ENCODE peak calls at places on chromosomes 11 and 22, in four cellular contexts. X is mesendoderm, N is H1, V is IMR-90. A is an unnamed sample.

GRCh38 chr11:107705027-107705426 is 6.8 kb downstream of the SLN start:
- DNase-seq in X (no peak), N (no peak), V (peak; percentile 92), A (no peak)

GRCh38 chr11:75949023-75949672 is 134.1 kb downstream of the UVRAG start:
- DNase-seq in X (no peak), N (no peak), V (peak; percentile 17), A (no peak)

GRCh38 chr11:80285076-80285790 is 844.4 kb upstream of the TENM4 start:
- DNase-seq in X (no peak), N (no peak), V (peak; percentile 47), A (no peak)

GRCh38 chr11:34632105-34632780 is 11.3 kb downstream of the EHF start:
- DNase-seq in X (peak; percentile 70), N (no peak), V (no peak), A (no peak)

GRCh38 chr11:27916541-27917100 is 191.3 kb downstream of the KIF18A start:
- DNase-seq in X (no peak), N (no peak), V (peak; percentile 23), A (no peak)

GRCh38 chr11:75279273-75279672 is 38.7 kb downstream of the TPBGL start:
- DNase-seq in X (peak; percentile 89), N (no peak), V (peak; percentile 35), A (peak; percentile 27)

GRCh38 chr11:46690702-46691101 is 9.7 kb downstream of the ARHGAP1 start:
- DNase-seq in X (no peak), N (no peak), V (no peak), A (no peak)

GRCh38 chr11:44351006-44351660 is 41.2 kb upstream of the ALX4 start:
- DNase-seq in X (no peak), N (no peak), V (no peak), A (no peak)

GRCh38 chr11:113550179-113550578 is 75.0 kb upstream of the DRD2 start:
- DNase-seq in X (no peak), N (peak; percentile 37), V (no peak), A (no peak)

GRCh38 chr11:65898656-65899355 is 1.4 kb downstream of the FOSL1 start:
- DNase-seq in X (no peak), N (no peak), V (no peak), A (no peak)

GRCh38 chr11:44779736-44780520 is 53.2 kb downstream of the TSPAN18 start:
- DNase-seq in X (no peak), N (no peak), V (no peak), A (peak; percentile 23)

DNA sequence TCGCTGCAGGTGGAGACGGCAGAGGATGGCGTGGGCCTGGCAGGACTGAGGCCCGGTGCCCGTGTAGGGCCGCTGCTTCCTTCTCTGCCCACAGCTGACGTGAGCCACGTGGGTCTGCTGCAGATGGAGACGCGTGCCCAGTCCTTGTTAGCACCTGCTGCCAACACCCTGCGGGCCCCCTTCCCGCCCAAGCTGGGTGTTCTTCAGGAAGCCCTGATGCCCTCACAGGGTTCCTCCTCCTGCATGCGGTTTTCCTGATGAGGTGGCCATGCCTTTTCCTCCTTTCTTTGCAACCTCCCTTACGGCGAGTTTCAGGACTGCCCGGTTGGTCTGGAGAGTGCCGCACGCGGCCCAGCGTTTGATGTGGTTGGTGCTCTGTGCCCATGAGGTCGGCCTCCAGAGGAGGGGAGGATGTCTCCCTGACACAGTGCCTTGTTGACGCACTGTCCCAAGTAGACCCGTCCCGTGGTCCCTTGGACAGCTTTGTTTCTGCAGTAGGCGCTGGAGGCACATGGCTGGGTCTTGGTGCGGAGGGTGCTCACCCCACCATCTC is 44.7 kb downstream of the AP2A2 start:
- DNase-seq in X (no peak), N (no peak), V (no peak), A (no peak)
- H3K56ac ChIP-seq in X (no peak overlapping the region), N (no peak overlapping the region), V (no peak overlapping the region), A (no peak overlapping the region)

GRCh38 chr11:7559404-7560283 is 45.8 kb downstream of the PPFIBP2 start:
- DNase-seq in X (no peak), N (no peak), V (no peak), A (no peak)
- H3K56ac ChIP-seq in X (no peak overlapping the region), N (peak overlapping the region; percentile 46), V (no peak overlapping the region), A (no peak overlapping the region)

GRCh38 chr11:43067681-43068080 is 244.1 kb upstream of the API5 start:
- DNase-seq in X (peak; percentile 34), N (no peak), V (no peak), A (no peak)

GRCh38 chr11:43071338-43071737 is 240.5 kb upstream of the API5 start:
- DNase-seq in X (peak; percentile 88), N (no peak), V (no peak), A (no peak)

GRCh38 chr11:43072096-43072495 is 239.7 kb upstream of the API5 start:
- DNase-seq in X (peak; percentile 90), N (no peak), V (no peak), A (peak; percentile 52)

GRCh38 chr11:43074810-43075209 is 237.0 kb upstream of the API5 start:
- DNase-seq in X (peak; percentile 43), N (no peak), V (no peak), A (no peak)

GRCh38 chr11:43072911-43073310 is 238.9 kb upstream of the API5 start:
- DNase-seq in X (peak; percentile 74), N (no peak), V (no peak), A (no peak)
- H3K56ac ChIP-seq in X (no peak overlapping the region), N (no peak overlapping the region), V (no peak overlapping the region), A (no peak overlapping the region)

GRCh38 chr22:46687045-46687444 is 51.0 kb downstream of the CERK start:
- DNase-seq in X (no peak), N (no peak), V (no peak), A (no peak)

GRCh38 chr22:46687460-46687859 is 50.6 kb downstream of the CERK start:
- DNase-seq in X (no peak), N (no peak), V (no peak), A (no peak)

GRCh38 chr22:46690146-46690545 is 47.9 kb downstream of the CERK start:
- DNase-seq in X (no peak), N (no peak), V (no peak), A (no peak)

GRCh38 chr22:46686221-46686872 is 51.7 kb downstream of the CERK start:
- DNase-seq in X (no peak), N (no peak), V (no peak), A (no peak)

DNA sequence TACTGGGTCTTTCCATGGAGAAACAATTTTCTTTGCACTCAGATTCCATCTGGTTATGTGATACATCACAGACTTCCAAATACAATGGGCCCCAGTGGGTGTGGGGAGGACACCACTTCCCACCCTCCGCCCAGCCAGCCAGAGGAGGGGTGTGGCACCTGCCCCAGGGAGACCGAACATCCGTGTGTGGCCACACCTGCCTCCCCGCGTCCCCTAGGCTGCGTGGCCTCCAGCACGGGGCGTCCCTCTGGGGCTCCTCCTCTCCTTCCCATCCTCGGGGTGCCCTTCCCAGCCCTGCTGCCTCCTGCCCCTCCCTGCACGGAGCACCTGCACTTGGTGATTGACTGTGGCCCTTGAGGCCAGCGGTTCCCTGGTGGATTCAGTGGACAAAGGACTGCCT is 49.1 kb downstream of the CERK start:
- DNase-seq in X (no peak), N (no peak), V (no peak), A (no peak)
- H3K56ac ChIP-seq in X (no peak overlapping the region), N (no peak overlapping the region), V (no peak overlapping the region), A (no peak overlapping the region)

GRCh38 chr22:48613566-48614200 is 1214.0 kb downstream of the BRD1 start:
- DNase-seq in X (no peak), N (no peak), V (no peak), A (no peak)

GRCh38 chr22:48615171-48616008 is 1212.3 kb downstream of the BRD1 start:
- DNase-seq in X (no peak), N (no peak), V (no peak), A (no peak)

GRCh38 chr22:48609279-48609865 is 1218.3 kb downstream of the BRD1 start:
- DNase-seq in X (no peak), N (no peak), V (no peak), A (no peak)

GRCh38 chr22:48607901-48608650 is 1219.6 kb downstream of the BRD1 start:
- DNase-seq in X (no peak), N (no peak), V (no peak), A (no peak)

GRCh38 chr22:48612077-48612995 is 1215.3 kb downstream of the BRD1 start:
- DNase-seq in X (no peak), N (no peak), V (no peak), A (no peak)
- H3K56ac ChIP-seq in X (no peak overlapping the region), N (no peak overlapping the region), V (no peak overlapping the region), A (no peak overlapping the region)

GRCh38 chr11:125253795-125254525 is 89.4 kb downstream of the PKNOX2 start:
- DNase-seq in X (no peak), N (no peak), V (no peak), A (no peak)

GRCh38 chr11:125257185-125257584 is 92.6 kb downstream of the PKNOX2 start:
- DNase-seq in X (peak; percentile 89), N (peak; percentile 59), V (no peak), A (peak; percentile 73)

GRCh38 chr11:125256471-125257010 is 92.0 kb downstream of the PKNOX2 start:
- DNase-seq in X (no peak), N (no peak), V (no peak), A (no peak)

GRCh38 chr11:125258626-125259025 is 94.1 kb downstream of the PKNOX2 start:
- DNase-seq in X (no peak), N (no peak), V (no peak), A (no peak)

GRCh38 chr11:125257751-125258150 is 93.2 kb downstream of the PKNOX2 start:
- DNase-seq in X (peak; percentile 29), N (no peak), V (no peak), A (no peak)
- H3K56ac ChIP-seq in X (no peak overlapping the region), N (no peak overlapping the region), V (no peak overlapping the region), A (no peak overlapping the region)

GRCh38 chr11:12024314-12024926 is 16.0 kb upstream of the DKK3 start:
- DNase-seq in X (no peak), N (no peak), V (no peak), A (no peak)
- H3K56ac ChIP-seq in X (no peak overlapping the region), N (no peak overlapping the region), V (no peak overlapping the region), A (no peak overlapping the region)

GRCh38 chr11:20077973-20078372 is 82.3 kb downstream of the DBX1 start:
- DNase-seq in X (no peak), N (no peak), V (no peak), A (no peak)

GRCh38 chr11:20075627-20076026 is 84.6 kb downstream of the DBX1 start:
- DNase-seq in X (peak; percentile 35), N (no peak), V (no peak), A (no peak)

GRCh38 chr11:20081336-20081735 is 78.9 kb downstream of the DBX1 start:
- DNase-seq in X (no peak), N (no peak), V (no peak), A (no peak)

GRCh38 chr11:20078846-20079245 is 81.4 kb downstream of the DBX1 start:
- DNase-seq in X (no peak), N (no peak), V (no peak), A (no peak)

DNA sequence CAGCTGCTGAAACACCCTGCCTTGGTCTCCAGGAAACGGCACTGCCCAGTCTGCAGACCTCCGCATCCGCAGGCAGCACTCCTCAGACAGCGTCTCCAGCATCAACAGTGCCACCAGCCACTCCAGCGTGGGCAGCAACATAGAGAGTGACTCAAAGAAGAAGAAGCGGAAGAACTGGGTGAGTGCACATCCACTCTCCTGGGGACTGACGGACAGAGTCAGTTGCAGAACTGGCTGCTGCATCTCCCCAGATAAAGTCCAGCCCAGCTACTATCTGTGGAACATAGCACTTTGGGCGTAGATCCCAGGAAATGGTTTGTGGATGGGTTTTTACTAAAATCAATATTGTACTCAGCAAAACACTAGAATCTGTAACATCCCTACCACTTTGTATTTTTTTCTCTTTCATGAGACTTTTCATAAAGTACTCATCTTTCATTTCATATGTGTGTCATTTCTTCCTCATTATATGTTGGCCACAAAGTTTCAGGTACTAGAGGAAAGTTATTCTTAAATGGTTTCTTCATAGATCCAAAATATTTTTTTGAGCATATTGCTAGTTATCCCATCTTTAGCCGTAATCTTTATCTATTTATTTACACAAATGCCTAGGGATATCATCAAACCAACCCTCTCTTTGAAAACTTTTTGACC is 80.1 kb downstream of the DBX1 start:
- DNase-seq in X (no peak), N (no peak), V (no peak), A (no peak)
- H3K56ac ChIP-seq in X (no peak overlapping the region), N (no peak overlapping the region), V (no peak overlapping the region), A (no peak overlapping the region)

A was measured in H9.